ENCODE peak calls at places on chromosomes 12 and 14, in eight cellular contexts. X is stimulated activated CD4-positive, alpha-beta T cell treated with anti-CD3 and anti-CD28 coated beads, Interleukin-4, amount 100 ng/mL, for 1 hour; G is stomach; C is uterus; D is stimulated activated CD8-positive, alpha-beta memory T cell treated with anti-CD3 and anti-CD28 coated beads, Interleukin-2, amount 100 ng/mL, for 48 hours; P is cardiac fibroblast; Q is AG08396; W is small intestine. K is an unnamed sample.

GRCh38 chr12:12983420-12984035 is 16.5 kb downstream of the HEBP1 start:
- DNase-seq in G (no peak), X (no peak), D (no peak), P (peak; percentile 78), C (peak; percentile 36), W (peak; percentile 65), Q (peak; percentile 35), K (no peak)

GRCh38 chr14:32513571-32514009 is 184.5 kb downstream of the AKAP6 start:
- DNase-seq in G (no peak), D (no peak), C (no peak), W (peak; percentile 15), P (peak; percentile 48), X (no peak), Q (no peak), K (no peak)

GRCh38 chr12:5000204-5000603 is 43.5 kb upstream of the KCNA5 start:
- DNase-seq in P (no peak), G (no peak), D (no peak), Q (no peak), X (no peak), C (no peak), W (no peak), K (no peak)

GRCh38 chr12:21559855-21560569 is 33.9 kb downstream of the SPX start:
- DNase-seq in Q (no peak), P (peak; percentile 95), G (no peak), C (no peak), D (no peak), X (no peak), W (no peak), K (no peak)

GRCh38 chr12:123075092-123075491 is 75.8 kb downstream of the PITPNM2 start:
- DNase-seq in G (no peak), C (no peak), D (no peak), W (no peak), X (no peak), P (no peak), Q (no peak), K (no peak)

GRCh38 chr12:85823436-85824179 is 12.6 kb downstream of the RASSF9 start:
- DNase-seq in D (no peak), W (no peak), P (peak; percentile 63), Q (no peak), C (no peak), G (no peak), X (no peak), K (no peak)

GRCh38 chr14:23138173-23138535 is 19.1 kb upstream of the CEBPE start:
- DNase-seq in D (no peak), W (peak; percentile 82), C (no peak), X (no peak), G (no peak), Q (no peak), P (no peak), K (no peak)

GRCh38 chr12:6774557-6775062 is 2.3 kb downstream of the LAG3 start:
- DNase-seq in W (peak; percentile 54), G (no peak), Q (no peak), D (no peak), X (no peak), P (no peak), C (no peak), K (no peak)

GRCh38 chr12:18411453-18411852 is 150.1 kb downstream of the PIK3C2G start:
- DNase-seq in G (no peak), D (no peak), C (no peak), X (no peak), P (no peak), W (no peak), Q (no peak), K (no peak)

GRCh38 chr12:117105902-117106301 is 6.7 kb upstream of the TESC start:
- DNase-seq in C (no peak), P (no peak), X (no peak), D (peak; percentile 2), W (peak; percentile 22), G (no peak), Q (no peak), K (no peak)

GRCh38 chr12:81759215-81759991 is at the start of gene PPFIA2:
- DNase-seq in G (no peak), C (peak; percentile 34), X (peak; percentile 4), Q (peak; percentile 5), W (no peak), D (no peak), P (peak; percentile 28), K (peak; percentile 22)

GRCh38 chr14:103584326-103584915 is 21.7 kb downstream of the COA8 start:
- DNase-seq in X (no peak), G (no peak), C (no peak), P (no peak), D (no peak), W (no peak), Q (no peak), K (no peak)

GRCh38 chr14:42028607-42029006 is 421.9 kb downstream of the LRFN5 start:
- DNase-seq in W (no peak), P (no peak), G (no peak), X (no peak), Q (no peak), C (no peak), D (no peak), K (no peak)

GRCh38 chr14:88518592-88519512 is 36.0 kb downstream of the PTPN21 start:
- DNase-seq in Q (no peak), G (no peak), D (no peak), W (no peak), P (peak; percentile 81), X (no peak), C (no peak), K (no peak)

GRCh38 chr12:89238593-89238992 is 113.7 kb downstream of the DUSP6 start:
- DNase-seq in D (no peak), P (no peak), Q (no peak), X (no peak), G (no peak), C (peak; percentile 55), W (no peak), K (peak; percentile 44)

GRCh38 chr14:93909429-93910128 is 17.6 kb upstream of the FAM181A start:
- DNase-seq in G (peak; percentile 47), P (no peak), X (no peak), Q (no peak), C (no peak), D (no peak), W (no peak), K (no peak)

GRCh38 chr12:95998611-95999300 is 2.6 kb upstream of the HAL start:
- DNase-seq in Q (peak; percentile 64), G (no peak), W (peak; percentile 76), D (no peak), P (peak; percentile 77), C (no peak), X (peak; percentile 14), K (no peak)

GRCh38 chr14:100076630-100077029 is 11.4 kb downstream of the EVL start:
- DNase-seq in D (no peak), P (peak; percentile 83), W (no peak), Q (peak; percentile 29), X (no peak), G (no peak), C (peak; percentile 41), K (no peak)

GRCh38 chr12:123364532-123365140 is at the start of gene SBNO1:
- DNase-seq in W (peak; percentile 89), G (peak; percentile 92), D (peak; percentile 81), P (peak; percentile 91), C (peak; percentile 94), X (peak; percentile 89), Q (peak; percentile 95), K (peak; percentile 95)

GRCh38 chr12:54549774-54550451 is 512 bp downstream of the PDE1B start:
- DNase-seq in D (peak; percentile 15), C (no peak), P (no peak), Q (peak; percentile 26), G (no peak), W (no peak), X (peak; percentile 35), K (peak; percentile 41)

GRCh38 chr14:99790201-99790977 is 2.8 kb upstream of the EML1 start:
- DNase-seq in W (no peak), P (no peak), C (no peak), X (no peak), G (no peak), Q (no peak), D (no peak), K (no peak)

GRCh38 chr14:80587096-80587724 is 354.3 kb downstream of the CEP128 start:
- DNase-seq in W (peak; percentile 18), P (peak; percentile 73), Q (peak; percentile 5), C (no peak), G (no peak), X (no peak), D (no peak), K (no peak)

GRCh38 chr14:71187633-71188356 is 280.5 kb downstream of the PCNX1 start:
- DNase-seq in W (peak; percentile 38), G (no peak), C (no peak), D (no peak), Q (no peak), X (no peak), P (peak; percentile 42), K (no peak)

GRCh38 chr12:113796852-113797534 is 169.1 kb downstream of the RBM19 start:
- DNase-seq in C (no peak), P (no peak), W (no peak), Q (no peak), X (no peak), G (no peak), D (no peak), K (no peak)

GRCh38 chr12:121894633-121895032 is 6.0 kb downstream of the PSMD9 start:
- DNase-seq in W (peak; percentile 18), D (no peak), P (peak; percentile 45), X (no peak), Q (no peak), C (peak; percentile 49), G (no peak), K (no peak)

GRCh38 chr12:51949342-51950030 is 2.0 kb upstream of the ACVR1B start:
- DNase-seq in P (no peak), G (no peak), C (no peak), X (no peak), D (no peak), Q (no peak), W (no peak), K (no peak)

GRCh38 chr12:122086088-122086487 is 7.5 kb downstream of the MLXIP start:
- DNase-seq in Q (no peak), P (no peak), W (no peak), C (no peak), X (no peak), G (no peak), D (no peak), K (no peak)

GRCh38 chr14:29584992-29585391 is 342.7 kb downstream of the PRKD1 start:
- DNase-seq in C (no peak), W (no peak), Q (peak; percentile 76), X (no peak), P (peak; percentile 87), D (no peak), G (no peak), K (peak; percentile 22)

GRCh38 chr14:100072783-100073346 is 7.6 kb downstream of the EVL start:
- DNase-seq in G (peak; percentile 47), D (no peak), C (no peak), X (peak; percentile 64), W (peak; percentile 38), Q (no peak), P (no peak), K (no peak)

GRCh38 chr12:88334271-88334670 is 192.2 kb downstream of the TMTC3 start:
- DNase-seq in P (peak; percentile 94), G (peak; percentile 26), X (no peak), Q (peak; percentile 18), W (no peak), C (peak; percentile 14), D (no peak), K (peak; percentile 21)

GRCh38 chr14:85566603-85567002 is 36.7 kb downstream of the FLRT2 start:
- DNase-seq in G (no peak), W (no peak), Q (peak; percentile 23), C (no peak), X (no peak), D (no peak), P (peak; percentile 89), K (no peak)

GRCh38 chr12:69404851-69405365 is 45.4 kb downstream of the YEATS4 start:
- DNase-seq in P (no peak), C (no peak), W (no peak), X (no peak), G (no peak), Q (no peak), D (no peak), K (no peak)

GRCh38 chr12:106226884-106227640 is 20.8 kb downstream of the CKAP4 start:
- DNase-seq in Q (peak; percentile 83), C (peak; percentile 43), D (no peak), W (peak; percentile 54), G (no peak), X (no peak), P (peak; percentile 81), K (no peak)

GRCh38 chr14:37061697-37062096 is 110.7 kb downstream of the SLC25A21 start:
- DNase-seq in G (no peak), D (no peak), C (no peak), W (no peak), X (no peak), Q (no peak), P (no peak), K (no peak)

K was measured in ovary.